ENCODE peak calls at places on chromosomes 3 and 15, in six cellular contexts. B is astrocyte, O is GM12865, N is heart right ventricle, L is uterus, K is colonic mucosa. I is an unnamed sample.
A peak's percentile ranks its signal among the peaks of the same experiment; 100 is the strongest.

GRCh38 chr3:101091489-101091888 is 98.3 kb upstream of the ABI3BP start:
- DNase-seq in B (no peak), O (no peak), N (no peak), L (no peak), K (no peak), I (no peak)

GRCh38 chr3:138114431-138114918 is 933 bp downstream of the DZIP1L start:
- DNase-seq in B (peak; percentile 29), O (no peak), N (no peak), L (no peak), K (no peak), I (peak; percentile 24)

GRCh38 chr3:37892917-37893595 is 31.4 kb downstream of the CTDSPL start:
- DNase-seq in B (no peak), O (no peak), N (peak; percentile 58), L (no peak), K (no peak), I (peak; percentile 45)

GRCh38 chr3:111539351-111540331 is 2.4 kb upstream of the CD96 start:
- DNase-seq in B (no peak), O (peak; percentile 52), N (peak; percentile 11), L (no peak), K (peak; percentile 65), I (peak; percentile 75)

GRCh38 chr15:29686079-29686425 is 136.2 kb downstream of the TJP1 start:
- DNase-seq in B (no peak), O (no peak), N (no peak), L (no peak), K (no peak), I (no peak)

GRCh38 chr3:67357610-67358458 is 296.6 kb downstream of the SUCLG2 start:
- DNase-seq in B (peak; percentile 12), O (peak; percentile 26), N (no peak), L (no peak), K (no peak), I (peak; percentile 51)

GRCh38 chr15:75182187-75183131 is 19.2 kb upstream of the C15orf39 start:
- DNase-seq in B (peak; percentile 61), O (no peak), N (no peak), L (no peak), K (peak; percentile 61), I (peak; percentile 29)

GRCh38 chr3:44554626-44555592 is at the start of gene ZKSCAN7:
- DNase-seq in B (peak; percentile 45), O (peak; percentile 72), N (peak; percentile 70), L (peak; percentile 53), K (peak; percentile 49), I (peak; percentile 50)

GRCh38 chr15:98597666-98598065 is 50.7 kb upstream of the IGF1R start:
- DNase-seq in B (no peak), O (no peak), N (no peak), L (no peak), K (no peak), I (no peak)

GRCh38 chr3:128549283-128550112 is 56.5 kb upstream of the GATA2 start:
- DNase-seq in B (peak; percentile 84), O (no peak), N (peak; percentile 77), L (peak; percentile 60), K (no peak), I (peak; percentile 96)

GRCh38 chr15:53710906-53711305 is 48.6 kb downstream of the WDR72 start:
- DNase-seq in B (no peak), O (no peak), N (no peak), L (no peak), K (no peak), I (no peak)

GRCh38 chr3:15860014-15860934 is 62.5 kb upstream of the ANKRD28 start:
- DNase-seq in B (peak; percentile 38), O (peak; percentile 50), N (no peak), L (peak; percentile 35), K (peak; percentile 49), I (peak; percentile 31)

GRCh38 chr3:57683286-57683685 is 9.6 kb downstream of the DENND6A start:
- DNase-seq in B (no peak), O (no peak), N (no peak), L (no peak), K (no peak), I (no peak)

GRCh38 chr3:43960448-43960840 is 269.7 kb downstream of the ABHD5 start:
- DNase-seq in B (no peak), O (no peak), N (no peak), L (no peak), K (no peak), I (peak; percentile 26)

GRCh38 chr3:113948015-113948917 is 453 bp downstream of the ZDHHC23 start:
- DNase-seq in B (no peak), O (peak; percentile 60), N (peak; percentile 27), L (no peak), K (peak; percentile 68), I (no peak)

GRCh38 chr3:87333393-87333892 is 57.1 kb upstream of the POU1F1 start:
- DNase-seq in B (peak; percentile 88), O (no peak), N (no peak), L (no peak), K (peak; percentile 44), I (peak; percentile 91)

GRCh38 chr15:31953573-31953972 is 76.7 kb upstream of the CHRNA7 start:
- DNase-seq in B (no peak), O (no peak), N (no peak), L (no peak), K (no peak), I (no peak)

GRCh38 chr15:80061581-80061980 is 2.1 kb downstream of the ZFAND6 start:
- DNase-seq in B (no peak), O (no peak), N (no peak), L (no peak), K (no peak), I (peak; percentile 31)

GRCh38 chr15:36632196-36632595 is 52.8 kb downstream of the CDIN1 start:
- DNase-seq in B (peak; percentile 68), O (no peak), N (no peak), L (no peak), K (no peak), I (peak; percentile 55)

GRCh38 chr15:72222433-72222832 is 8.6 kb downstream of the PKM start:
- DNase-seq in B (peak; percentile 20), O (no peak), N (peak; percentile 42), L (no peak), K (no peak), I (peak; percentile 24)

GRCh38 chr15:98177950-98178848 is 217.7 kb downstream of the ARRDC4 start:
- DNase-seq in B (peak; percentile 50), O (peak; percentile 34), N (no peak), L (peak; percentile 26), K (peak; percentile 35), I (peak; percentile 45)

GRCh38 chr15:66883322-66883911 is 181.4 kb downstream of the SMAD6 start:
- DNase-seq in B (peak; percentile 100), O (no peak), N (peak; percentile 86), L (peak; percentile 95), K (peak; percentile 43), I (peak; percentile 100)

GRCh38 chr15:65084500-65085206 is 8.1 kb downstream of the KBTBD13 start:
- DNase-seq in B (peak; percentile 19), O (no peak), N (no peak), L (no peak), K (no peak), I (no peak)

GRCh38 chr15:65083262-65083701 is 6.7 kb downstream of the KBTBD13 start:
- DNase-seq in B (peak; percentile 45), O (no peak), N (no peak), L (no peak), K (no peak), I (peak; percentile 65)

GRCh38 chr15:65081270-65081669 is 4.7 kb downstream of the KBTBD13 start:
- DNase-seq in B (no peak), O (no peak), N (no peak), L (no peak), K (no peak), I (no peak)

GRCh38 chr15:65081758-65082157 is 5.2 kb downstream of the KBTBD13 start:
- DNase-seq in B (no peak), O (no peak), N (no peak), L (no peak), K (no peak), I (no peak)

GRCh38 chr15:65082303-65082958 is 5.9 kb downstream of the KBTBD13 start:
- DNase-seq in B (no peak), O (no peak), N (no peak), L (no peak), K (peak; percentile 78), I (no peak)
- H3K4me3 ChIP-seq in B (no peak overlapping the region), O (no peak overlapping the region), N (no peak overlapping the region), L (no peak overlapping the region), K (no peak overlapping the region), I (no peak overlapping the region)

DNA sequence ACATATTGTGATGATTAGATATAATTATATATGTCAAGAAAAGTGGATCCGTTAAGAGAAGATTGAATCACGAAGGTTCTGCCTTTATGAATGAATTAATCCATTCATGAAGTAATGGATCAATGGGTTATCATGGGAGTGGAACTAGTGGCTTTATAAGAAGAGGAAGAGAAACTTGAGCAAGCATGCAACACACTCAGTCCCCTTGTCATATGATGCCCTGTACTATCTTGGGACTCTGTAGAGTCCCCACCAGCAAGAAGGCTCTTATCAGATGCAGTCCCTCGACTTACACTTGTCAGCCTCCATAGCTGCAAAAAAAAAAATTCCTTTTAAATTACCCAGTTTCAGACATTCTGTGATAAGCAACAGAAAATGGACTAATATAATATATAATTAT is 301.9 kb downstream of the RAP2B start:
- DNase-seq in B (no peak), O (peak; percentile 60), N (no peak), L (no peak), K (no peak), I (no peak)
- TF ChIP-seq CTCF in B (no peak), O (no peak), N (no peak), L (no peak), K (no peak), I (no peak)

DNA sequence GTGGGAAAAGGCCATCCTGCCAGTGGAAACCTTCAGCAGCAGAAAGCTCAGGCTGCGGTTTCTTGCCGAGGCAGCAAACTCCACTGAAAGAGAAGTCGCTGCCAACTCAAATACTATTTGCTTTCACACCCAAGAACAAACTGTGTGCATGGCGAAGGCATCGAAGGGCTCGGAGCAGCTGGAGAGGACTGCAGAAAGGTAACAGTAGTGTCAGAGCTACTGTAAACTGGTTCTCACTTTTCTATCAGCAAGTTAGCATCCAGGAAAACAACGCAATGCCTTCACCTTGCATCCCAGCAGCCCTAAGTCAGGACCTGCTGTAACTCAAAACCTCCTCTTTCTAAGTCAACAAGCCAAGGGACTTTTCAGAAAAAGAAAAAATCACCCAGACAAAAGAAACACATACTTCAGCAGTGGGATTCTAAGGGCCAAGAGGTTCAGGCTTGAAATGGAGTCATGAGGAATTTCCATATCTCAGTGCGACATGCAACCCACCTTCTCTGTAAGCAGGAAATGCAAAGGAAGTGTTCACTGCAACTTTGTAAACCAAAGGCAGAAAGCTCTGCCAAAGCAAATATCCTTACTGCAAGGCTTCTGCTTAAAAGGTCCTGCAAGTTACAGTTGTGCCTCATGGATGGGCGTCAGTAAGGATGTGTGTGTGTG is 193.5 kb downstream of the FOXP1 start:
- DNase-seq in B (peak; percentile 85), O (no peak), N (peak; percentile 28), L (no peak), K (peak; percentile 75), I (peak; percentile 67)
- H3K4me3 ChIP-seq in B (peak overlapping the region; percentile 34), O (no peak overlapping the region), N (no peak overlapping the region), L (no peak overlapping the region), K (no peak overlapping the region), I (peak overlapping the region; percentile 8)

DNA sequence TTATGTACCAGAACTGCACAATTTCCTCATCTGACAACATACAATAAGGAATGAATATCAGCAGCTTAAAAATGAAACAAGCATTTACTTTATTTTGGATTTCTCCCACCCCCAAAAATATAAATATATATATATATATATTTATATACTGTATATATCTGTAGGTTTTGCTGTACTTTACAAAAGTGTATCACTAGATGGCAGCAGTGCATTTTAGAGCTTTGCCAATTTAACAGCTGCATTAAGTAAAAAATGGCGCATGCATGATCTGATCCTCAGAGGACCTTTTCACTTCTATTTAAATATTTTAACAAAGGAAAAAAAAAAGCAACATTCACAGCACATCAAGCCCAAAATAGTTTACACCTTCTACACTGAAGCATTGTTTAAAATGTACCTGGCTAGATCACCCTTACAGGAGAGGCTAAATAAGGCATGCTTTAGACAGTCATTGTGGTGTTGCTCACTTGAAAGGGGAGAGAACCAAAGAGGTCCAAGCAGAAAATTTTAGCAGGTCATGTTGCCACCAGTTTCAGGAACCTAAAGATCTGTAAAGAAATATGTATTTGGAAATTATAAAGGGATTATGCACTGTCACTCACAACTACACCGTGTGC is 72.6 kb downstream of the NPTN start:
- DNase-seq in B (peak; percentile 42), O (peak; percentile 73), N (no peak), L (no peak), K (peak; percentile 38), I (peak; percentile 89)
- TF ChIP-seq CTCF in B (peak; percentile 31), O (peak; percentile 29), N (peak; percentile 71), L (no peak), K (peak; percentile 30), I (peak; percentile 53)